ENCODE peak calls at places on chromosomes 16 and 17, in six cellular contexts. G, O, V, Q, Z and C are unnamed samples.

GRCh38 chr17:68955181-68955841 is at the start of gene ABCA8:
- DNase-seq in V (no peak), Z (no peak), O (no peak), G (peak), Q (peak), C (peak)

GRCh38 chr16:85363881-85364280 is 249.2 kb upstream of the GSE1 start:
- DNase-seq in G (no peak), Q (no peak), Z (no peak), O (no peak), V (no peak), C (no peak)

GRCh38 chr16:54128629-54129230 is 157.9 kb downstream of the IRX3 start:
- DNase-seq in V (no peak), G (no peak), Q (no peak), O (no peak), Z (no peak), C (no peak)

GRCh38 chr17:18314059-18314730 is 599 bp downstream of the TOP3A start:
- DNase-seq in Q (peak), Z (peak), V (no peak), G (peak), O (peak), C (no peak)

GRCh38 chr16:11370084-11370931 is 25.0 kb downstream of the RMI2 start:
- DNase-seq in Q (no peak), V (peak), Z (no peak), G (no peak), O (no peak), C (no peak)

GRCh38 chr17:1055751-1056645 is 59.1 kb downstream of the TIMM22 start:
- DNase-seq in Z (peak), Q (peak), G (peak), V (no peak), O (peak), C (peak)

GRCh38 chr16:70737377-70738082 is 51.7 kb upstream of the MTSS2 start:
- DNase-seq in V (no peak), Q (peak), G (peak), Z (peak), O (peak), C (peak)

GRCh38 chr17:11638700-11639265 is 40.5 kb downstream of the DNAH9 start:
- DNase-seq in G (no peak), V (no peak), Q (no peak), O (no peak), Z (no peak), C (no peak)

GRCh38 chr17:16286947-16287562 is 66.2 kb downstream of the CENPV start:
- DNase-seq in Z (peak), O (no peak), V (no peak), G (no peak), Q (peak), C (peak)

GRCh38 chr16:47519996-47520679 is 59.0 kb downstream of the PHKB start:
- DNase-seq in O (peak), Q (no peak), V (no peak), G (no peak), Z (no peak), C (peak)

GRCh38 chr17:57701121-57701520 is 44.0 kb downstream of the CCDC182 start:
- DNase-seq in Q (no peak), G (no peak), O (no peak), V (no peak), Z (no peak), C (no peak)

GRCh38 chr16:13039526-13039925 is 138.1 kb downstream of the SHISA9 start:
- DNase-seq in V (no peak), G (no peak), Q (no peak), Z (no peak), O (no peak), C (no peak)

GRCh38 chr17:77907497-77908120 is 50.9 kb upstream of the TNRC6C start:
- DNase-seq in Z (no peak), V (no peak), Q (no peak), O (no peak), G (no peak), C (no peak)

GRCh38 chr16:19085679-19086200 is 18.3 kb downstream of the COQ7 start:
- DNase-seq in V (no peak), G (no peak), Z (no peak), O (no peak), Q (peak), C (peak)

GRCh38 chr16:70481929-70482536 is 27.6 kb downstream of the FCSK start:
- DNase-seq in O (peak), Z (no peak), V (no peak), Q (peak), G (peak), C (no peak)

GRCh38 chr17:65265276-65265675 is 128.1 kb downstream of the RGS9 start:
- DNase-seq in Z (no peak), V (no peak), G (no peak), Q (no peak), O (no peak), C (no peak)

GRCh38 chr16:2482181-2483107 is 7.5 kb downstream of the TBC1D24 start:
- DNase-seq in Q (peak), G (peak), O (no peak), V (no peak), Z (no peak), C (peak)

GRCh38 chr16:86048221-86048620 is 149.3 kb downstream of the IRF8 start:
- DNase-seq in O (no peak), G (no peak), V (no peak), Q (no peak), Z (no peak), C (no peak)

GRCh38 chr16:49019826-49020401 is 261.7 kb downstream of the CBLN1 start:
- DNase-seq in V (no peak), Z (no peak), G (no peak), O (no peak), Q (no peak), C (no peak)

GRCh38 chr17:57679906-57680695 is 65.0 kb downstream of the CCDC182 start:
- DNase-seq in V (no peak), Q (no peak), Z (no peak), O (no peak), G (no peak), C (no peak)

GRCh38 chr17:32828822-32829221 is 48.1 kb downstream of the MYO1D start:
- DNase-seq in Z (no peak), O (no peak), V (no peak), G (no peak), Q (peak), C (no peak)

GRCh38 chr16:52383640-52384292 is 163.2 kb downstream of the TOX3 start:
- DNase-seq in O (peak), Q (no peak), V (peak), G (no peak), Z (no peak), C (no peak)

GRCh38 chr16:47033176-47033575 is 59.7 kb upstream of the DNAJA2 start:
- DNase-seq in Q (no peak), Z (no peak), G (no peak), O (no peak), V (no peak), C (no peak)

GRCh38 chr16:87414251-87414680 is 22.1 kb downstream of the MAP1LC3B start:
- DNase-seq in Z (no peak), V (no peak), O (peak), G (no peak), Q (no peak), C (no peak)

GRCh38 chr17:66715745-66716156 is 119.2 kb upstream of the CACNG5 start:
- DNase-seq in Z (no peak), O (peak), Q (peak), V (peak), G (peak), C (peak)

GRCh38 chr16:47848481-47849109 is 307.2 kb downstream of the ABCC12 start:
- DNase-seq in Q (peak), V (no peak), Z (no peak), G (peak), O (peak), C (peak)

GRCh38 chr17:80105762-80106161 is 4.4 kb downstream of the GAA start:
- DNase-seq in G (peak), V (no peak), O (peak), Z (no peak), Q (peak), C (peak)

GRCh38 chr17:17416007-17416399 is 60.8 kb upstream of the MED9 start:
- DNase-seq in V (no peak), G (peak), Q (peak), Z (no peak), O (peak), C (peak)

GRCh38 chr16:79318137-79318899 is 282.2 kb downstream of the MAF start:
- DNase-seq in O (no peak), V (no peak), Z (no peak), Q (no peak), G (no peak), C (no peak)
- H3K4me3 ChIP-seq in O (no peak), V (no peak), Z (no peak), Q (no peak), G (no peak), C (no peak)

GRCh38 chr16:88753600-88753999 is 31.4 kb downstream of the PIEZO1 start:
- DNase-seq in Q (no peak), V (no peak), G (no peak), Z (no peak), O (no peak), C (no peak)

GRCh38 chr16:88758227-88758943 is 26.6 kb downstream of the PIEZO1 start:
- DNase-seq in Z (no peak), V (no peak), Q (no peak), O (peak), G (no peak), C (no peak)

GRCh38 chr16:88754912-88755744 is 29.9 kb downstream of the PIEZO1 start:
- DNase-seq in Q (no peak), O (peak), Z (no peak), V (no peak), G (peak), C (peak)

GRCh38 chr16:88754109-88754911 is 30.7 kb downstream of the PIEZO1 start:
- DNase-seq in Q (no peak), V (no peak), Z (no peak), G (no peak), O (no peak), C (no peak)

GRCh38 chr16:88755745-88756443 is 29.1 kb downstream of the PIEZO1 start:
- DNase-seq in O (no peak), Q (no peak), V (no peak), Z (no peak), G (no peak), C (no peak)
- TF ChIP-seq CTCF in O (no peak), Q (no peak), V (no peak), Z (no peak), G (no peak), C (no peak)

GRCh38 chr16:630815-631405 is at the start of gene WFIKKN1:
- DNase-seq in O (no peak), G (no peak), Z (no peak), Q (no peak), V (no peak), C (no peak)

GRCh38 chr16:630024-630814 is 566 bp upstream of the WFIKKN1 start:
- DNase-seq in G (no peak), Z (no peak), O (no peak), Q (no peak), V (no peak), C (no peak)

GRCh38 chr16:628321-629061 is 2.3 kb upstream of the WFIKKN1 start:
- DNase-seq in O (no peak), Z (no peak), V (no peak), G (no peak), Q (no peak), C (no peak)

GRCh38 chr16:627458-628239 is 3.1 kb upstream of the WFIKKN1 start:
- DNase-seq in G (no peak), Z (no peak), Q (peak), V (no peak), O (no peak), C (peak)

GRCh38 chr16:629289-630023 is 1.3 kb upstream of the WFIKKN1 start:
- DNase-seq in G (no peak), O (no peak), Z (no peak), Q (no peak), V (no peak), C (no peak)
- H3K4me3 ChIP-seq in G (no peak), O (no peak), Z (no peak), Q (no peak), V (no peak), C (no peak)

DNA sequence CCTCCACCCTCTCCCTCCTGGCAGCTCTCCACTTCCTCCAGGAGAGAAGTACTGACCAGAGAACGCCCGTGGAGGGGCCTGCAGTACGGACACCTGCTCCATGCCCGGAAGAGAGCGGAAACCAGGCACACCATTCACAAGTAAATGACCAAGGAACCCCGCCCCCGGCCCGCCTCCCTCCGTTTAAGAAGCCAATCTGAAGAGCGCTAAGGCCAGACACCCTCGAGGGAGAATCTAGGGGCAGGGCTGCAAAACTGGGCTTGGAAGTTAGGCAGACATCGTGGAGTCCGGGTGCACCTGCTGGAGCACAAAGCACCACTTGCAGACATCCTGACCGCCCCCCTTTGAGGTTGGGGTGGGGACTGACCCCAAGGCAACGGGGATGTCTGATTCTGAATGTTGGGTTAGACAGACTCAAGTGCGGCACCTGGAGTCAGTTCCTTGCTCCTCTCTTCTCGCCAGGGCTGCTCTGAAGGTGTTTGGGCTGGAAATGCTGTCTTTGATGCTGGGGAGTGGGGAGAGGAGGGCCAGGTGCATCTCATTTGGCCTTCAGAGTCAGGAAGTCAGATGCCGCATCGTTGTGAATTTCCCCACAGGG is 964 bp upstream of the FAAP100 start:
- DNase-seq in V (peak), Q (peak), Z (peak), O (peak), G (peak), C (peak)
- TF ChIP-seq CTCF in V (peak), Q (peak), Z (no peak), O (peak), G (no peak), C (no peak)

GRCh38 chr17:8602679-8603078 is 27.8 kb downstream of the MYH10 start:
- DNase-seq in V (no peak), Q (no peak), G (no peak), O (no peak), Z (no peak), C (no peak)

GRCh38 chr17:8610558-8610957 is 20.0 kb downstream of the MYH10 start:
- DNase-seq in Z (no peak), V (no peak), Q (no peak), O (no peak), G (no peak), C (no peak)

GRCh38 chr17:8608001-8608400 is 22.5 kb downstream of the MYH10 start:
- DNase-seq in Z (no peak), Q (no peak), O (no peak), G (no peak), V (no peak), C (no peak)

GRCh38 chr17:8609910-8610309 is 20.6 kb downstream of the MYH10 start:
- DNase-seq in Q (no peak), O (peak), Z (no peak), V (no peak), G (no peak), C (no peak)

GRCh38 chr17:8606415-8606814 is 24.1 kb downstream of the MYH10 start:
- DNase-seq in O (no peak), Z (no peak), G (no peak), Q (no peak), V (no peak), C (peak)
- H3K4me3 ChIP-seq in O (no peak), Z (no peak), G (no peak), Q (no peak), V (no peak), C (no peak)

DNA sequence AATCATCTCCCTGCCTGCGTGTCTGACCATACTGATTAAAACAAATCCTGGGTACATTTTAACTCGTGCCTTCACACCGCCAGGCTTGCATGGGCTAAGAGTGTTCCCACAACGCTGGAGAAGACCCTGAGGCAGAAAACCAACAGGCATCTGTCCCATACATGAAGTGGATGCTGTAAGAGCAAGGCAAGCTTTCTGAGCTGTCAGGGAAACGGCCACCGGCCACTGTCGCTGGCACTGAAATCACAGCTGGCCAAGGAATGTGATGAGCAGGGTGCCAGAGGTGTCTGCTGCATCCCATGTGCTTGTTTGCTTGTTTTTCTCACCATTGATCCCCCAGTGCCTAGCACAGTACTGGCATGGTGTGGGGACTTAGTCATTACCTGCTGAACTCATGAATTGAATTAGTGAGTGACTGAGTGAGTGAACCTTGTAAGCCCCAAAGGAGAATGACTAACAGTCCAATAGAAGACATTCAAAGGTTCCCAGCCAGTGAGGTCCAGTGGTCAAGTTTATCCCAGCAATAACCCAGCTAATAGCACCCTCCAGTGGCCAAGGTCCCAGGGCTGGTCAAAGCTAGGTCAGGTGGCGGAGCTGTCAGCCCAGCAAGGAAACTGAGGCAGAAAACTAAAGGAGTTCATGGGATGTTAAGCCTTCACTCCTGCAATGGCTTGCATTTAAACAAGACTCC is 92.7 kb upstream of the CDH5 start:
- DNase-seq in V (no peak), Q (peak), G (peak), Z (no peak), O (peak), C (peak)
- TF ChIP-seq CTCF in V (peak), Q (peak), G (peak), Z (no peak), O (no peak), C (peak)